ENCODE peak calls at places on chromosome X, in nine cellular contexts. One of them, this sample, is unnamed.

GRCh38 chrX:136206916-136207315 is 44.3 kb downstream of the MAP7D3 start:
- DNase-seq in BE2C: no peak
- DNase-seq in fibroblast of gingiva: no peak
- DNase-seq in IMR-90: no peak
- DNase-seq in left ventricle myocardium inferior: no peak
- DNase-seq in activated T-helper 1 cell treated with anti-CD3 and anti-CD28 coated beads, Interleukin-2, amount 50 U/mL, for 16 hours: no peak
- DNase-seq in ELF-1: no peak
- DNase-seq in HTR-8/SVneo: no peak
- DNase-seq in HCEC 1CT: no peak
- DNase-seq in this sample: no peak

GRCh38 chrX:48475295-48475694 is 704 bp upstream of the FTSJ1 start:
- DNase-seq in BE2C: no peak
- DNase-seq in fibroblast of gingiva: no peak
- DNase-seq in IMR-90: no peak
- DNase-seq in left ventricle myocardium inferior: no peak
- DNase-seq in activated T-helper 1 cell treated with anti-CD3 and anti-CD28 coated beads, Interleukin-2, amount 50 U/mL, for 16 hours: no peak
- DNase-seq in ELF-1: no peak
- DNase-seq in HTR-8/SVneo: no peak
- DNase-seq in HCEC 1CT: no peak
- DNase-seq in this sample: no peak

GRCh38 chrX:116379854-116380253 is 56.6 kb upstream of the SLC6A14 start:
- DNase-seq in BE2C: no peak
- DNase-seq in fibroblast of gingiva: peak
- DNase-seq in IMR-90: peak
- DNase-seq in left ventricle myocardium inferior: peak
- DNase-seq in activated T-helper 1 cell treated with anti-CD3 and anti-CD28 coated beads, Interleukin-2, amount 50 U/mL, for 16 hours: no peak
- DNase-seq in ELF-1: no peak
- DNase-seq in HTR-8/SVneo: peak
- DNase-seq in HCEC 1CT: no peak
- DNase-seq in this sample: no peak

GRCh38 chrX:94058728-94059382 is 384.8 kb downstream of the FAM133A start:
- DNase-seq in BE2C: no peak
- DNase-seq in fibroblast of gingiva: no peak
- DNase-seq in IMR-90: no peak
- DNase-seq in left ventricle myocardium inferior: no peak
- DNase-seq in activated T-helper 1 cell treated with anti-CD3 and anti-CD28 coated beads, Interleukin-2, amount 50 U/mL, for 16 hours: no peak
- DNase-seq in ELF-1: peak
- DNase-seq in HTR-8/SVneo: no peak
- DNase-seq in HCEC 1CT: no peak
- DNase-seq in this sample: no peak

GRCh38 chrX:56793533-56794320 is 64.7 kb downstream of the NBDY start:
- DNase-seq in BE2C: no peak
- DNase-seq in fibroblast of gingiva: no peak
- DNase-seq in IMR-90: no peak
- DNase-seq in left ventricle myocardium inferior: no peak
- DNase-seq in activated T-helper 1 cell treated with anti-CD3 and anti-CD28 coated beads, Interleukin-2, amount 50 U/mL, for 16 hours: no peak
- DNase-seq in ELF-1: no peak
- DNase-seq in HTR-8/SVneo: no peak
- DNase-seq in HCEC 1CT: peak
- DNase-seq in this sample: no peak

GRCh38 chrX:25015486-25016360 is at the start of gene ARX:
- DNase-seq in BE2C: peak
- DNase-seq in fibroblast of gingiva: no peak
- DNase-seq in IMR-90: peak
- DNase-seq in left ventricle myocardium inferior: peak
- DNase-seq in activated T-helper 1 cell treated with anti-CD3 and anti-CD28 coated beads, Interleukin-2, amount 50 U/mL, for 16 hours: no peak
- DNase-seq in ELF-1: peak
- DNase-seq in HTR-8/SVneo: no peak
- DNase-seq in HCEC 1CT: no peak
- DNase-seq in this sample: no peak

GRCh38 chrX:121121021-121121420 is 73.6 kb downstream of the GLUD2 start:
- DNase-seq in BE2C: no peak
- DNase-seq in fibroblast of gingiva: no peak
- DNase-seq in IMR-90: no peak
- DNase-seq in left ventricle myocardium inferior: no peak
- DNase-seq in activated T-helper 1 cell treated with anti-CD3 and anti-CD28 coated beads, Interleukin-2, amount 50 U/mL, for 16 hours: no peak
- DNase-seq in ELF-1: no peak
- DNase-seq in HTR-8/SVneo: no peak
- DNase-seq in HCEC 1CT: no peak
- DNase-seq in this sample: no peak

GRCh38 chrX:20267924-20268701 is 1.4 kb upstream of the RPS6KA3 start:
- DNase-seq in BE2C: no peak
- DNase-seq in fibroblast of gingiva: peak
- DNase-seq in IMR-90: no peak
- DNase-seq in left ventricle myocardium inferior: peak
- DNase-seq in activated T-helper 1 cell treated with anti-CD3 and anti-CD28 coated beads, Interleukin-2, amount 50 U/mL, for 16 hours: no peak
- DNase-seq in ELF-1: peak
- DNase-seq in HTR-8/SVneo: no peak
- DNase-seq in HCEC 1CT: no peak
- DNase-seq in this sample: peak

GRCh38 chrX:16077811-16078210 is 45.6 kb upstream of the GRPR start:
- DNase-seq in BE2C: no peak
- DNase-seq in fibroblast of gingiva: no peak
- DNase-seq in IMR-90: no peak
- DNase-seq in left ventricle myocardium inferior: no peak
- DNase-seq in activated T-helper 1 cell treated with anti-CD3 and anti-CD28 coated beads, Interleukin-2, amount 50 U/mL, for 16 hours: no peak
- DNase-seq in ELF-1: no peak
- DNase-seq in HTR-8/SVneo: no peak
- DNase-seq in HCEC 1CT: no peak
- DNase-seq in this sample: no peak

GRCh38 chrX:13428055-13428786 is 108.4 kb upstream of the ATXN3L start:
- DNase-seq in BE2C: no peak
- DNase-seq in fibroblast of gingiva: peak
- DNase-seq in IMR-90: peak
- DNase-seq in left ventricle myocardium inferior: no peak
- DNase-seq in activated T-helper 1 cell treated with anti-CD3 and anti-CD28 coated beads, Interleukin-2, amount 50 U/mL, for 16 hours: no peak
- DNase-seq in ELF-1: peak
- DNase-seq in HTR-8/SVneo: peak
- DNase-seq in HCEC 1CT: peak
- DNase-seq in this sample: peak

GRCh38 chrX:37315511-37316248 is 33.5 kb upstream of the PRRG1 start:
- DNase-seq in BE2C: no peak
- DNase-seq in fibroblast of gingiva: no peak
- DNase-seq in IMR-90: no peak
- DNase-seq in left ventricle myocardium inferior: no peak
- DNase-seq in activated T-helper 1 cell treated with anti-CD3 and anti-CD28 coated beads, Interleukin-2, amount 50 U/mL, for 16 hours: no peak
- DNase-seq in ELF-1: no peak
- DNase-seq in HTR-8/SVneo: no peak
- DNase-seq in HCEC 1CT: no peak
- DNase-seq in this sample: no peak

GRCh38 chrX:154840856-154841255 is 6.4 kb upstream of the SMIM9 start:
- DNase-seq in BE2C: no peak
- DNase-seq in fibroblast of gingiva: peak
- DNase-seq in IMR-90: peak
- DNase-seq in left ventricle myocardium inferior: no peak
- DNase-seq in activated T-helper 1 cell treated with anti-CD3 and anti-CD28 coated beads, Interleukin-2, amount 50 U/mL, for 16 hours: no peak
- DNase-seq in ELF-1: no peak
- DNase-seq in HTR-8/SVneo: peak
- DNase-seq in HCEC 1CT: peak
- DNase-seq in this sample: no peak

GRCh38 chrX:143726296-143726695 is 5.7 kb upstream of the SPANXN2 start:
- DNase-seq in BE2C: no peak
- DNase-seq in fibroblast of gingiva: no peak
- DNase-seq in IMR-90: no peak
- DNase-seq in left ventricle myocardium inferior: no peak
- DNase-seq in activated T-helper 1 cell treated with anti-CD3 and anti-CD28 coated beads, Interleukin-2, amount 50 U/mL, for 16 hours: no peak
- DNase-seq in ELF-1: no peak
- DNase-seq in HTR-8/SVneo: no peak
- DNase-seq in HCEC 1CT: no peak
- DNase-seq in this sample: no peak

GRCh38 chrX:68807818-68808217 is 21.0 kb upstream of the EFNB1 start:
- DNase-seq in BE2C: no peak
- DNase-seq in fibroblast of gingiva: no peak
- DNase-seq in IMR-90: no peak
- DNase-seq in left ventricle myocardium inferior: no peak
- DNase-seq in activated T-helper 1 cell treated with anti-CD3 and anti-CD28 coated beads, Interleukin-2, amount 50 U/mL, for 16 hours: no peak
- DNase-seq in ELF-1: peak
- DNase-seq in HTR-8/SVneo: no peak
- DNase-seq in HCEC 1CT: no peak
- DNase-seq in this sample: no peak

GRCh38 chrX:119145241-119145653 is 17.6 kb upstream of the KIAA1210 start:
- DNase-seq in BE2C: peak
- DNase-seq in fibroblast of gingiva: no peak
- DNase-seq in IMR-90: no peak
- DNase-seq in left ventricle myocardium inferior: no peak
- DNase-seq in activated T-helper 1 cell treated with anti-CD3 and anti-CD28 coated beads, Interleukin-2, amount 50 U/mL, for 16 hours: no peak
- DNase-seq in ELF-1: peak
- DNase-seq in HTR-8/SVneo: no peak
- DNase-seq in HCEC 1CT: no peak
- DNase-seq in this sample: no peak

GRCh38 chrX:154516655-154517100 is 646 bp upstream of the FAM3A start:
- DNase-seq in BE2C: no peak
- DNase-seq in fibroblast of gingiva: peak
- DNase-seq in IMR-90: peak
- DNase-seq in left ventricle myocardium inferior: no peak
- DNase-seq in activated T-helper 1 cell treated with anti-CD3 and anti-CD28 coated beads, Interleukin-2, amount 50 U/mL, for 16 hours: no peak
- DNase-seq in ELF-1: peak
- DNase-seq in HTR-8/SVneo: no peak
- DNase-seq in HCEC 1CT: peak
- DNase-seq in this sample: no peak

GRCh38 chrX:111445485-111445884 is 33.5 kb upstream of the DCX start:
- DNase-seq in BE2C: no peak
- DNase-seq in fibroblast of gingiva: peak
- DNase-seq in IMR-90: peak
- DNase-seq in left ventricle myocardium inferior: no peak
- DNase-seq in activated T-helper 1 cell treated with anti-CD3 and anti-CD28 coated beads, Interleukin-2, amount 50 U/mL, for 16 hours: no peak
- DNase-seq in ELF-1: peak
- DNase-seq in HTR-8/SVneo: peak
- DNase-seq in HCEC 1CT: no peak
- DNase-seq in this sample: no peak

GRCh38 chrX:120564925-120565324 is 4.2 kb upstream of the CUL4B start:
- DNase-seq in BE2C: no peak
- DNase-seq in fibroblast of gingiva: no peak
- DNase-seq in IMR-90: no peak
- DNase-seq in left ventricle myocardium inferior: no peak
- DNase-seq in activated T-helper 1 cell treated with anti-CD3 and anti-CD28 coated beads, Interleukin-2, amount 50 U/mL, for 16 hours: no peak
- DNase-seq in ELF-1: no peak
- DNase-seq in HTR-8/SVneo: no peak
- DNase-seq in HCEC 1CT: no peak
- DNase-seq in this sample: no peak

GRCh38 chrX:24231169-24231568 is 81.6 kb downstream of the ZFX start:
- DNase-seq in BE2C: peak
- DNase-seq in fibroblast of gingiva: peak
- DNase-seq in IMR-90: peak
- DNase-seq in left ventricle myocardium inferior: no peak
- DNase-seq in activated T-helper 1 cell treated with anti-CD3 and anti-CD28 coated beads, Interleukin-2, amount 50 U/mL, for 16 hours: no peak
- DNase-seq in ELF-1: peak
- DNase-seq in HTR-8/SVneo: peak
- DNase-seq in HCEC 1CT: peak
- DNase-seq in this sample: no peak

This sample was measured in GM12891.